ENCODE peak calls at places on chromosomes 12 and 14, in six cellular contexts. A, C, F, Z, G and L are unnamed samples.

GRCh38 chr12:56204275-56204674 is 15.0 kb upstream of the SMARCC2 start:
- DNase-seq in A (no peak), C (no peak), F (no peak), Z (no peak), G (no peak), L (no peak)

GRCh38 chr14:92316937-92317336 is 6.0 kb upstream of the SLC24A4 start:
- DNase-seq in A (no peak), C (no peak), F (no peak), Z (peak), G (peak), L (no peak)

GRCh38 chr12:49126852-49127763 is 4.1 kb downstream of the TUBA1B start:
- DNase-seq in A (no peak), C (no peak), F (no peak), Z (no peak), G (no peak), L (no peak)

GRCh38 chr14:60151715-60152114 is 13.5 kb downstream of the DHRS7 start:
- DNase-seq in A (peak), C (peak), F (peak), Z (peak), G (no peak), L (peak)

GRCh38 chr14:99134333-99135046 is 137.5 kb downstream of the BCL11B start:
- DNase-seq in A (no peak), C (no peak), F (no peak), Z (no peak), G (no peak), L (no peak)

GRCh38 chr14:92315050-92315785 is 7.7 kb upstream of the SLC24A4 start:
- DNase-seq in A (no peak), C (no peak), F (no peak), Z (no peak), G (no peak), L (no peak)

GRCh38 chr12:89350661-89351488 is 1.4 kb downstream of the DUSP6 start:
- DNase-seq in A (peak), C (peak), F (no peak), Z (no peak), G (no peak), L (no peak)

GRCh38 chr14:22047105-22047504 is 373.5 kb upstream of the OR4E1 start:
- DNase-seq in A (peak), C (no peak), F (no peak), Z (peak), G (peak), L (no peak)

GRCh38 chr14:103500148-103500990 is 22.3 kb downstream of the CKB start:
- DNase-seq in A (peak), C (peak), F (peak), Z (no peak), G (peak), L (peak)

GRCh38 chr14:92400579-92401444 is 77.8 kb downstream of the SLC24A4 start:
- DNase-seq in A (no peak), C (no peak), F (no peak), Z (no peak), G (no peak), L (no peak)

GRCh38 chr14:105217764-105218163 is 30.6 kb upstream of the BTBD6 start:
- DNase-seq in A (no peak), C (no peak), F (no peak), Z (no peak), G (no peak), L (no peak)

GRCh38 chr12:50166776-50167025 is 468 bp downstream of the CERS5 start:
- DNase-seq in A (no peak), C (no peak), F (no peak), Z (no peak), G (no peak), L (no peak)

GRCh38 chr14:30698463-30698862 is 76.3 kb downstream of the SCFD1 start:
- DNase-seq in A (no peak), C (no peak), F (no peak), Z (no peak), G (no peak), L (no peak)

GRCh38 chr12:132162508-132163031 is 18.3 kb downstream of the NOC4L start:
- DNase-seq in A (no peak), C (peak), F (no peak), Z (no peak), G (no peak), L (peak)

GRCh38 chr14:68137704-68138619 is 318.4 kb downstream of the RAD51B start:
- DNase-seq in A (no peak), C (peak), F (peak), Z (peak), G (peak), L (peak)

GRCh38 chr12:117875652-117876491 is 92.9 kb downstream of the KSR2 start:
- DNase-seq in A (peak), C (no peak), F (no peak), Z (no peak), G (peak), L (peak)

GRCh38 chr14:21529515-21529914 is 3.4 kb upstream of the SALL2 start:
- DNase-seq in A (no peak), C (no peak), F (no peak), Z (no peak), G (no peak), L (no peak)

GRCh38 chr12:65911321-65911720 is 87.0 kb downstream of the HMGA2 start:
- DNase-seq in A (no peak), C (peak), F (no peak), Z (no peak), G (no peak), L (peak)

GRCh38 chr12:62805517-62805916 is 129.4 kb downstream of the PPM1H start:
- DNase-seq in A (no peak), C (no peak), F (no peak), Z (no peak), G (no peak), L (no peak)

GRCh38 chr12:11812558-11813421 is 163.3 kb downstream of the ETV6 start:
- DNase-seq in A (no peak), C (peak), F (no peak), Z (no peak), G (peak), L (no peak)

GRCh38 chr14:64625363-64626232 is 75.8 kb downstream of the PPP1R36 start:
- DNase-seq in A (no peak), C (no peak), F (no peak), Z (no peak), G (no peak), L (no peak)

GRCh38 chr12:30138483-30138882 is 354.7 kb upstream of the TMTC1 start:
- DNase-seq in A (no peak), C (no peak), F (no peak), Z (no peak), G (peak), L (no peak)

GRCh38 chr12:124684971-124685688 is 117.7 kb upstream of the NCOR2 start:
- DNase-seq in A (no peak), C (peak), F (no peak), Z (no peak), G (no peak), L (no peak)

GRCh38 chr12:89501793-89502192 is 22.8 kb downstream of the GALNT4 start:
- DNase-seq in A (no peak), C (no peak), F (no peak), Z (no peak), G (no peak), L (no peak)

GRCh38 chr12:119665164-119665929 is 2.6 kb upstream of the PRKAB1 start:
- DNase-seq in A (no peak), C (no peak), F (no peak), Z (no peak), G (no peak), L (no peak)

GRCh38 chr14:92099802-92100201 is 6.6 kb downstream of the ATXN3 start:
- DNase-seq in A (no peak), C (no peak), F (no peak), Z (no peak), G (no peak), L (no peak)

GRCh38 chr14:37466003-37466622 is 128.9 kb downstream of the FOXA1 start:
- DNase-seq in A (no peak), C (no peak), F (no peak), Z (no peak), G (no peak), L (no peak)

GRCh38 chr12:14628771-14629170 is 61.1 kb upstream of the PLBD1 start:
- DNase-seq in A (no peak), C (no peak), F (no peak), Z (no peak), G (no peak), L (no peak)

GRCh38 chr12:93824514-93825500 is 147.6 kb downstream of the CRADD start:
- DNase-seq in A (no peak), C (no peak), F (peak), Z (no peak), G (peak), L (no peak)

GRCh38 chr14:89243765-89244164 is 173.3 kb downstream of the FOXN3 start:
- DNase-seq in A (no peak), C (no peak), F (no peak), Z (no peak), G (no peak), L (no peak)

GRCh38 chr14:101729382-101729781 is 32.1 kb upstream of the PPP2R5C start:
- DNase-seq in A (no peak), C (no peak), F (no peak), Z (no peak), G (no peak), L (no peak)

GRCh38 chr14:104870368-104871144 is 5.5 kb downstream of the CEP170B start:
- DNase-seq in A (no peak), C (no peak), F (no peak), Z (no peak), G (no peak), L (no peak)